ENCODE peak calls at places on chromosomes 1 and 21, in ten cellular contexts. One of them, this sample, is unnamed. For H3K9me3, the result is how much of the 10 kb centered on the place peaks cover.

GRCh38 chr1:58983159-58983558 is 199.3 kb upstream of the JUN start:
- DNase-seq in left lung: no peak
- DNase-seq in tibial artery: no peak
- DNase-seq in ascending aorta: no peak
- DNase-seq in PC-3: no peak
- DNase-seq in upper lobe of right lung: no peak
- DNase-seq in mammary epithelial cell: no peak
- DNase-seq in cardiac muscle cell: no peak
- DNase-seq in Peyer's patch: no peak
- DNase-seq in Panc1: no peak
- DNase-seq in this sample: no peak

GRCh38 chr1:222331340-222331739 is 216.6 kb downstream of the HHIPL2 start:
- DNase-seq in tibial artery: no peak
- DNase-seq in Panc1: no peak
- DNase-seq in upper lobe of right lung: no peak
- DNase-seq in ascending aorta: no peak
- DNase-seq in left lung: no peak
- DNase-seq in mammary epithelial cell: peak
- DNase-seq in Peyer's patch: no peak
- DNase-seq in PC-3: no peak
- DNase-seq in cardiac muscle cell: peak
- DNase-seq in this sample: peak

GRCh38 chr1:56255516-56256181 is 323.7 kb downstream of the PLPP3 start:
- DNase-seq in ascending aorta: peak
- DNase-seq in Peyer's patch: peak
- DNase-seq in mammary epithelial cell: no peak
- DNase-seq in PC-3: no peak
- DNase-seq in tibial artery: peak
- DNase-seq in left lung: no peak
- DNase-seq in Panc1: no peak
- DNase-seq in cardiac muscle cell: peak
- DNase-seq in upper lobe of right lung: peak
- DNase-seq in this sample: peak

GRCh38 chr1:65512383-65512782 is 91.9 kb downstream of the LEPR start:
- DNase-seq in left lung: no peak
- DNase-seq in PC-3: no peak
- DNase-seq in tibial artery: no peak
- DNase-seq in ascending aorta: no peak
- DNase-seq in Peyer's patch: no peak
- DNase-seq in cardiac muscle cell: no peak
- DNase-seq in upper lobe of right lung: no peak
- DNase-seq in mammary epithelial cell: no peak
- DNase-seq in Panc1: no peak
- DNase-seq in this sample: no peak

GRCh38 chr1:26986658-26987057 is 6.8 kb upstream of the TRNP1 start:
- DNase-seq in tibial artery: no peak
- DNase-seq in PC-3: peak
- DNase-seq in mammary epithelial cell: no peak
- DNase-seq in Peyer's patch: no peak
- DNase-seq in ascending aorta: no peak
- DNase-seq in Panc1: no peak
- DNase-seq in upper lobe of right lung: no peak
- DNase-seq in left lung: no peak
- DNase-seq in cardiac muscle cell: no peak
- DNase-seq in this sample: no peak

GRCh38 chr1:209527993-209528392 is 55.5 kb upstream of the CAMK1G start:
- DNase-seq in Peyer's patch: no peak
- DNase-seq in Panc1: no peak
- DNase-seq in ascending aorta: no peak
- DNase-seq in cardiac muscle cell: peak
- DNase-seq in PC-3: peak
- DNase-seq in left lung: no peak
- DNase-seq in tibial artery: no peak
- DNase-seq in upper lobe of right lung: no peak
- DNase-seq in mammary epithelial cell: peak
- DNase-seq in this sample: no peak

GRCh38 chr1:60129916-60130315 is 56.3 kb upstream of the C1orf87 start:
- DNase-seq in ascending aorta: no peak
- DNase-seq in upper lobe of right lung: no peak
- DNase-seq in Panc1: no peak
- DNase-seq in PC-3: no peak
- DNase-seq in cardiac muscle cell: peak
- DNase-seq in left lung: no peak
- DNase-seq in tibial artery: no peak
- DNase-seq in Peyer's patch: no peak
- DNase-seq in mammary epithelial cell: no peak
- DNase-seq in this sample: no peak

GRCh38 chr1:27832762-27833161 is 2.2 kb downstream of the PPP1R8 start:
- DNase-seq in cardiac muscle cell: peak
- DNase-seq in tibial artery: no peak
- DNase-seq in mammary epithelial cell: peak
- DNase-seq in Panc1: no peak
- DNase-seq in left lung: no peak
- DNase-seq in ascending aorta: no peak
- DNase-seq in upper lobe of right lung: no peak
- DNase-seq in PC-3: peak
- DNase-seq in Peyer's patch: no peak
- DNase-seq in this sample: no peak

GRCh38 chr1:205927247-205927646 is 16.0 kb downstream of the SLC26A9 start:
- DNase-seq in tibial artery: no peak
- DNase-seq in PC-3: no peak
- DNase-seq in mammary epithelial cell: no peak
- DNase-seq in left lung: no peak
- DNase-seq in Peyer's patch: peak
- DNase-seq in Panc1: no peak
- DNase-seq in ascending aorta: no peak
- DNase-seq in upper lobe of right lung: no peak
- DNase-seq in cardiac muscle cell: no peak
- DNase-seq in this sample: no peak

GRCh38 chr21:42258150-42258884 is 39.4 kb downstream of the ABCG1 start:
- DNase-seq in PC-3: peak
- DNase-seq in cardiac muscle cell: peak
- DNase-seq in mammary epithelial cell: peak
- DNase-seq in Peyer's patch: peak
- DNase-seq in Panc1: peak
- DNase-seq in ascending aorta: no peak
- DNase-seq in left lung: peak
- DNase-seq in tibial artery: peak
- DNase-seq in upper lobe of right lung: peak
- DNase-seq in this sample: no peak

GRCh38 chr21:41755934-41756773 is 10.7 kb downstream of the RIPK4 start:
- DNase-seq in PC-3: no peak
- DNase-seq in Peyer's patch: no peak
- DNase-seq in cardiac muscle cell: no peak
- DNase-seq in ascending aorta: no peak
- DNase-seq in left lung: no peak
- DNase-seq in Panc1: no peak
- DNase-seq in upper lobe of right lung: no peak
- DNase-seq in mammary epithelial cell: no peak
- DNase-seq in tibial artery: peak
- DNase-seq in this sample: no peak

GRCh38 chr1:212281589-212281988 is 3.6 kb upstream of the PPP2R5A start:
- DNase-seq in cardiac muscle cell: peak
- DNase-seq in ascending aorta: no peak
- DNase-seq in mammary epithelial cell: no peak
- DNase-seq in tibial artery: no peak
- DNase-seq in Peyer's patch: no peak
- DNase-seq in Panc1: no peak
- DNase-seq in PC-3: no peak
- DNase-seq in upper lobe of right lung: no peak
- DNase-seq in left lung: no peak
- DNase-seq in this sample: peak

GRCh38 chr1:147243228-147243685 is 773 bp downstream of the CHD1L start:
- DNase-seq in left lung: peak
- DNase-seq in tibial artery: no peak
- DNase-seq in cardiac muscle cell: no peak
- DNase-seq in mammary epithelial cell: no peak
- DNase-seq in Peyer's patch: peak
- DNase-seq in upper lobe of right lung: peak
- DNase-seq in PC-3: no peak
- DNase-seq in ascending aorta: no peak
- DNase-seq in Panc1: no peak
- DNase-seq in this sample: no peak

GRCh38 chr1:73593379-73593778 is 604.6 kb downstream of the LRRIQ3 start:
- DNase-seq in Panc1: peak
- DNase-seq in ascending aorta: no peak
- DNase-seq in PC-3: peak
- DNase-seq in upper lobe of right lung: no peak
- DNase-seq in tibial artery: no peak
- DNase-seq in left lung: no peak
- DNase-seq in mammary epithelial cell: peak
- DNase-seq in cardiac muscle cell: peak
- DNase-seq in Peyer's patch: peak
- DNase-seq in this sample: peak

GRCh38 chr1:210259496-210259895 is 26.9 kb downstream of the SERTAD4 start:
- DNase-seq in cardiac muscle cell: peak
- DNase-seq in left lung: no peak
- DNase-seq in tibial artery: no peak
- DNase-seq in Peyer's patch: no peak
- DNase-seq in Panc1: no peak
- DNase-seq in ascending aorta: no peak
- DNase-seq in upper lobe of right lung: no peak
- DNase-seq in PC-3: no peak
- DNase-seq in mammary epithelial cell: no peak
- DNase-seq in this sample: peak

GRCh38 chr1:201792534-201793305 is 36.2 kb upstream of the IPO9 start:
- DNase-seq in ascending aorta: no peak
- DNase-seq in Peyer's patch: peak
- DNase-seq in PC-3: peak
- DNase-seq in Panc1: peak
- DNase-seq in tibial artery: peak
- DNase-seq in left lung: no peak
- DNase-seq in upper lobe of right lung: peak
- DNase-seq in mammary epithelial cell: peak
- DNase-seq in cardiac muscle cell: peak
- DNase-seq in this sample: peak

GRCh38 chr21:29189358-29189757 is 58.9 kb downstream of the MAP3K7CL start:
- DNase-seq in cardiac muscle cell: no peak
- DNase-seq in tibial artery: no peak
- DNase-seq in upper lobe of right lung: no peak
- DNase-seq in mammary epithelial cell: no peak
- DNase-seq in Panc1: no peak
- DNase-seq in left lung: no peak
- DNase-seq in ascending aorta: no peak
- DNase-seq in PC-3: no peak
- DNase-seq in Peyer's patch: no peak
- DNase-seq in this sample: no peak

GRCh38 chr1:160748182-160748876 is 9.3 kb downstream of the SLAMF7 start:
- DNase-seq in cardiac muscle cell: peak
- DNase-seq in left lung: no peak
- DNase-seq in upper lobe of right lung: no peak
- DNase-seq in tibial artery: no peak
- DNase-seq in PC-3: peak
- DNase-seq in mammary epithelial cell: peak
- DNase-seq in Panc1: no peak
- DNase-seq in Peyer's patch: no peak
- DNase-seq in ascending aorta: no peak
- DNase-seq in this sample: no peak

GRCh38 chr1:119737040-119737682 is 25.4 kb downstream of the PHGDH start:
- DNase-seq in left lung: no peak
- DNase-seq in PC-3: no peak
- DNase-seq in cardiac muscle cell: peak
- DNase-seq in Panc1: no peak
- DNase-seq in Peyer's patch: peak
- DNase-seq in tibial artery: no peak
- DNase-seq in ascending aorta: no peak
- DNase-seq in upper lobe of right lung: no peak
- DNase-seq in mammary epithelial cell: peak
- DNase-seq in this sample: no peak

GRCh38 chr1:159992161-159992560 is 38.1 kb upstream of the SLAMF9 start:
- DNase-seq in Peyer's patch: no peak
- DNase-seq in left lung: no peak
- DNase-seq in ascending aorta: no peak
- DNase-seq in tibial artery: no peak
- DNase-seq in mammary epithelial cell: no peak
- DNase-seq in upper lobe of right lung: no peak
- DNase-seq in cardiac muscle cell: no peak
- DNase-seq in Panc1: no peak
- DNase-seq in PC-3: no peak
- DNase-seq in this sample: no peak

GRCh38 chr1:84122780-84123382 is 21.2 kb upstream of the PRKACB start:
- DNase-seq in ascending aorta: no peak
- DNase-seq in cardiac muscle cell: peak
- DNase-seq in upper lobe of right lung: no peak
- DNase-seq in tibial artery: no peak
- DNase-seq in Peyer's patch: peak
- DNase-seq in left lung: no peak
- DNase-seq in mammary epithelial cell: peak
- DNase-seq in PC-3: peak
- DNase-seq in Panc1: no peak
- DNase-seq in this sample: no peak

GRCh38 chr21:37074546-37074945 is 1.5 kb downstream of the TTC3 start:
- DNase-seq in PC-3: no peak
- DNase-seq in cardiac muscle cell: no peak
- DNase-seq in Panc1: no peak
- DNase-seq in Peyer's patch: no peak
- DNase-seq in tibial artery: no peak
- DNase-seq in mammary epithelial cell: no peak
- DNase-seq in left lung: no peak
- DNase-seq in ascending aorta: no peak
- DNase-seq in upper lobe of right lung: no peak
- DNase-seq in this sample: no peak
- TF ChIP-seq CTCF in PC-3: no peak
- TF ChIP-seq CTCF in cardiac muscle cell: no peak
- TF ChIP-seq CTCF in Panc1: no peak
- TF ChIP-seq CTCF in Peyer's patch: no peak
- TF ChIP-seq CTCF in tibial artery: no peak
- TF ChIP-seq CTCF in mammary epithelial cell: no peak
- TF ChIP-seq CTCF in left lung: no peak
- TF ChIP-seq CTCF in ascending aorta: no peak
- TF ChIP-seq CTCF in upper lobe of right lung: no peak
- TF ChIP-seq CTCF in this sample: no peak

GRCh38 chr1:171299342-171299741 is 14.6 kb upstream of the FMO4 start:
- DNase-seq in cardiac muscle cell: no peak
- DNase-seq in Panc1: no peak
- DNase-seq in ascending aorta: no peak
- DNase-seq in Peyer's patch: no peak
- DNase-seq in left lung: no peak
- DNase-seq in upper lobe of right lung: no peak
- DNase-seq in tibial artery: no peak
- DNase-seq in PC-3: no peak
- DNase-seq in mammary epithelial cell: no peak
- DNase-seq in this sample: no peak
- H3K27ac ChIP-seq in cardiac muscle cell: no peak
- H3K27ac ChIP-seq in Panc1: no peak
- H3K27ac ChIP-seq in ascending aorta: no peak
- H3K27ac ChIP-seq in Peyer's patch: no peak
- H3K27ac ChIP-seq in left lung: no peak
- H3K27ac ChIP-seq in upper lobe of right lung: no peak
- H3K27ac ChIP-seq in tibial artery: no peak
- H3K27ac ChIP-seq in PC-3: no peak
- H3K27ac ChIP-seq in mammary epithelial cell: no peak
- H3K27ac ChIP-seq in this sample: no peak

GRCh38 chr1:193402977-193403376 is 216.6 kb upstream of the B3GALT2 start:
- DNase-seq in Peyer's patch: no peak
- DNase-seq in left lung: no peak
- DNase-seq in PC-3: no peak
- DNase-seq in ascending aorta: no peak
- DNase-seq in Panc1: no peak
- DNase-seq in mammary epithelial cell: no peak
- DNase-seq in upper lobe of right lung: no peak
- DNase-seq in cardiac muscle cell: no peak
- DNase-seq in tibial artery: no peak
- DNase-seq in this sample: no peak
- H3K9me3 ChIP-seq in Peyer's patch: under half
- H3K9me3 ChIP-seq in left lung: under half
- H3K9me3 ChIP-seq in PC-3: under half
- H3K9me3 ChIP-seq in ascending aorta: under half
- H3K9me3 ChIP-seq in Panc1: under half
- H3K9me3 ChIP-seq in mammary epithelial cell: under half
- H3K9me3 ChIP-seq in upper lobe of right lung: under half
- H3K9me3 ChIP-seq in cardiac muscle cell: under half
- H3K9me3 ChIP-seq in tibial artery: under half
- H3K9me3 ChIP-seq in this sample: under half

GRCh38 chr1:15584489-15585363 is at the start of gene AGMAT:
- DNase-seq in upper lobe of right lung: peak
- DNase-seq in mammary epithelial cell: no peak
- DNase-seq in PC-3: peak
- DNase-seq in Panc1: no peak
- DNase-seq in Peyer's patch: peak
- DNase-seq in tibial artery: no peak
- DNase-seq in left lung: peak
- DNase-seq in cardiac muscle cell: peak
- DNase-seq in ascending aorta: no peak
- DNase-seq in this sample: no peak
- TF ChIP-seq CTCF in upper lobe of right lung: peak
- TF ChIP-seq CTCF in mammary epithelial cell: peak
- TF ChIP-seq CTCF in PC-3: peak
- TF ChIP-seq CTCF in Panc1: no peak
- TF ChIP-seq CTCF in Peyer's patch: peak
- TF ChIP-seq CTCF in tibial artery: peak
- TF ChIP-seq CTCF in left lung: no peak
- TF ChIP-seq CTCF in cardiac muscle cell: peak
- TF ChIP-seq CTCF in ascending aorta: no peak
- TF ChIP-seq CTCF in this sample: peak